ENCODE peak calls at places on chromosomes 1 and 21, in four cellular contexts. One of them, this sample, is unnamed.

GRCh38 chr21:45324430-45325205 is 36.9 kb upstream of the POFUT2 start:
- DNase-seq in activated T-helper 1 cell treated with anti-CD3 and anti-CD28 coated beads, Interleukin-12 subunit alpha, Interleukin-12 subunit beta, Interleukin-2, Interleukin-4 antibody, amounts not matched to agents 30 ng/mL and 10 ng/mL and 1 ng/mL, durations not matched to agents 14 hours and 24 hours and 36 hours: no peak
- DNase-seq in IMR-90: no peak
- DNase-seq in M059J: peak; percentile 92
- DNase-seq in this sample: no peak

GRCh38 chr1:211386931-211387330 is 60.3 kb downstream of the TRAF5 start:
- DNase-seq in IMR-90: peak; percentile 67
- DNase-seq in activated T-helper 1 cell treated with anti-CD3 and anti-CD28 coated beads, Interleukin-12 subunit alpha, Interleukin-12 subunit beta, Interleukin-2, Interleukin-4 antibody, amounts not matched to agents 30 ng/mL and 10 ng/mL and 1 ng/mL, durations not matched to agents 14 hours and 24 hours and 36 hours: no peak
- DNase-seq in M059J: no peak
- DNase-seq in this sample: no peak

GRCh38 chr1:155984341-155984740 is 6.0 kb upstream of the ARHGEF2 start:
- DNase-seq in M059J: no peak
- DNase-seq in activated T-helper 1 cell treated with anti-CD3 and anti-CD28 coated beads, Interleukin-12 subunit alpha, Interleukin-12 subunit beta, Interleukin-2, Interleukin-4 antibody, amounts not matched to agents 30 ng/mL and 10 ng/mL and 1 ng/mL, durations not matched to agents 14 hours and 24 hours and 36 hours: no peak
- DNase-seq in IMR-90: no peak
- DNase-seq in this sample: no peak

GRCh38 chr1:78836736-78837135 is 169.8 kb downstream of the ADGRL4 start:
- DNase-seq in M059J: peak; percentile 46
- DNase-seq in activated T-helper 1 cell treated with anti-CD3 and anti-CD28 coated beads, Interleukin-12 subunit alpha, Interleukin-12 subunit beta, Interleukin-2, Interleukin-4 antibody, amounts not matched to agents 30 ng/mL and 10 ng/mL and 1 ng/mL, durations not matched to agents 14 hours and 24 hours and 36 hours: no peak
- DNase-seq in IMR-90: no peak
- DNase-seq in this sample: no peak

GRCh38 chr1:32533792-32534327 is 5.4 kb upstream of the ZBTB8A start:
- DNase-seq in activated T-helper 1 cell treated with anti-CD3 and anti-CD28 coated beads, Interleukin-12 subunit alpha, Interleukin-12 subunit beta, Interleukin-2, Interleukin-4 antibody, amounts not matched to agents 30 ng/mL and 10 ng/mL and 1 ng/mL, durations not matched to agents 14 hours and 24 hours and 36 hours: no peak
- DNase-seq in IMR-90: no peak
- DNase-seq in M059J: no peak
- DNase-seq in this sample: no peak

GRCh38 chr1:60504206-60504868 is 430.8 kb upstream of the C1orf87 start:
- DNase-seq in IMR-90: no peak
- DNase-seq in activated T-helper 1 cell treated with anti-CD3 and anti-CD28 coated beads, Interleukin-12 subunit alpha, Interleukin-12 subunit beta, Interleukin-2, Interleukin-4 antibody, amounts not matched to agents 30 ng/mL and 10 ng/mL and 1 ng/mL, durations not matched to agents 14 hours and 24 hours and 36 hours: no peak
- DNase-seq in M059J: no peak
- DNase-seq in this sample: no peak

GRCh38 chr1:55720243-55720642 is 505.1 kb upstream of the USP24 start:
- DNase-seq in IMR-90: peak; percentile 42
- DNase-seq in activated T-helper 1 cell treated with anti-CD3 and anti-CD28 coated beads, Interleukin-12 subunit alpha, Interleukin-12 subunit beta, Interleukin-2, Interleukin-4 antibody, amounts not matched to agents 30 ng/mL and 10 ng/mL and 1 ng/mL, durations not matched to agents 14 hours and 24 hours and 36 hours: no peak
- DNase-seq in M059J: no peak
- DNase-seq in this sample: no peak

GRCh38 chr1:209516771-209517471 is 66.6 kb upstream of the CAMK1G start:
- DNase-seq in activated T-helper 1 cell treated with anti-CD3 and anti-CD28 coated beads, Interleukin-12 subunit alpha, Interleukin-12 subunit beta, Interleukin-2, Interleukin-4 antibody, amounts not matched to agents 30 ng/mL and 10 ng/mL and 1 ng/mL, durations not matched to agents 14 hours and 24 hours and 36 hours: no peak
- DNase-seq in M059J: no peak
- DNase-seq in IMR-90: no peak
- DNase-seq in this sample: no peak

GRCh38 chr1:147225193-147225730 is at the start of gene FMO5:
- DNase-seq in activated T-helper 1 cell treated with anti-CD3 and anti-CD28 coated beads, Interleukin-12 subunit alpha, Interleukin-12 subunit beta, Interleukin-2, Interleukin-4 antibody, amounts not matched to agents 30 ng/mL and 10 ng/mL and 1 ng/mL, durations not matched to agents 14 hours and 24 hours and 36 hours: peak; percentile 20
- DNase-seq in M059J: peak; percentile 61
- DNase-seq in IMR-90: peak; percentile 57
- DNase-seq in this sample: peak; percentile 74